ENCODE peak calls at places on chromosomes 3 and 15, in seven cellular contexts. One of them, this sample, is unnamed.

GRCh38 chr15:39874890-39875549 is 45.0 kb downstream of the GPR176 start:
- DNase-seq in transverse colon: peak
- DNase-seq in stomach: peak
- DNase-seq in tibial nerve: peak
- DNase-seq in GM06990: peak
- DNase-seq in hepatocyte: peak
- DNase-seq in nephron progenitor cell: peak
- DNase-seq in this sample: peak

GRCh38 chr15:31216210-31216911 is 110.3 kb upstream of the KLF13 start:
- DNase-seq in transverse colon: peak
- DNase-seq in nephron progenitor cell: peak
- DNase-seq in hepatocyte: peak
- DNase-seq in stomach: peak
- DNase-seq in GM06990: peak
- DNase-seq in tibial nerve: peak
- DNase-seq in this sample: peak

GRCh38 chr3:182139627-182140357 is 428.1 kb downstream of the SOX2 start:
- DNase-seq in GM06990: no peak
- DNase-seq in transverse colon: no peak
- DNase-seq in tibial nerve: no peak
- DNase-seq in stomach: no peak
- DNase-seq in nephron progenitor cell: no peak
- DNase-seq in hepatocyte: peak
- DNase-seq in this sample: no peak

GRCh38 chr3:42226470-42227425 is 39.2 kb downstream of the CCK start:
- DNase-seq in tibial nerve: no peak
- DNase-seq in hepatocyte: no peak
- DNase-seq in nephron progenitor cell: no peak
- DNase-seq in transverse colon: no peak
- DNase-seq in GM06990: no peak
- DNase-seq in stomach: no peak
- DNase-seq in this sample: no peak

GRCh38 chr3:108202834-108203233 is 19.4 kb downstream of the IFT57 start:
- DNase-seq in tibial nerve: no peak
- DNase-seq in stomach: no peak
- DNase-seq in hepatocyte: no peak
- DNase-seq in transverse colon: peak
- DNase-seq in nephron progenitor cell: no peak
- DNase-seq in GM06990: no peak
- DNase-seq in this sample: no peak

GRCh38 chr15:41969851-41970431 is 2.4 kb downstream of the EHD4 start:
- DNase-seq in stomach: peak
- DNase-seq in nephron progenitor cell: no peak
- DNase-seq in hepatocyte: no peak
- DNase-seq in transverse colon: peak
- DNase-seq in tibial nerve: no peak
- DNase-seq in GM06990: peak
- DNase-seq in this sample: no peak

GRCh38 chr3:36707623-36708409 is 56.5 kb downstream of the DCLK3 start:
- DNase-seq in transverse colon: no peak
- DNase-seq in nephron progenitor cell: no peak
- DNase-seq in stomach: no peak
- DNase-seq in GM06990: no peak
- DNase-seq in tibial nerve: no peak
- DNase-seq in hepatocyte: no peak
- DNase-seq in this sample: peak

GRCh38 chr15:50907866-50908208 is 646 bp upstream of the AP4E1 start:
- DNase-seq in GM06990: no peak
- DNase-seq in tibial nerve: peak
- DNase-seq in transverse colon: peak
- DNase-seq in hepatocyte: peak
- DNase-seq in stomach: peak
- DNase-seq in nephron progenitor cell: no peak
- DNase-seq in this sample: peak

GRCh38 chr3:65174713-65175112 is 486.9 kb upstream of the ADAMTS9 start:
- DNase-seq in nephron progenitor cell: no peak
- DNase-seq in transverse colon: no peak
- DNase-seq in hepatocyte: no peak
- DNase-seq in stomach: no peak
- DNase-seq in GM06990: no peak
- DNase-seq in tibial nerve: no peak
- DNase-seq in this sample: no peak

GRCh38 chr3:31815631-31816440 is 165.2 kb downstream of the OSBPL10 start:
- DNase-seq in transverse colon: no peak
- DNase-seq in tibial nerve: no peak
- DNase-seq in nephron progenitor cell: no peak
- DNase-seq in hepatocyte: no peak
- DNase-seq in GM06990: no peak
- DNase-seq in stomach: no peak
- DNase-seq in this sample: no peak

GRCh38 chr3:53109822-53110771 is 20.1 kb downstream of the RFT1 start:
- DNase-seq in transverse colon: peak
- DNase-seq in hepatocyte: peak
- DNase-seq in nephron progenitor cell: no peak
- DNase-seq in stomach: peak
- DNase-seq in GM06990: no peak
- DNase-seq in tibial nerve: peak
- DNase-seq in this sample: peak

GRCh38 chr15:72404356-72404755 is 6.3 kb downstream of the TMEM202 start:
- DNase-seq in transverse colon: no peak
- DNase-seq in hepatocyte: no peak
- DNase-seq in tibial nerve: no peak
- DNase-seq in stomach: no peak
- DNase-seq in GM06990: no peak
- DNase-seq in nephron progenitor cell: no peak
- DNase-seq in this sample: no peak
- TF ChIP-seq CTCF in transverse colon: no peak
- TF ChIP-seq CTCF in hepatocyte: no peak
- TF ChIP-seq CTCF in tibial nerve: no peak
- TF ChIP-seq CTCF in stomach: no peak
- TF ChIP-seq CTCF in GM06990: no peak
- TF ChIP-seq CTCF in nephron progenitor cell: no peak
- TF ChIP-seq CTCF in this sample: no peak

GRCh38 chr3:19471147-19471546 is 322.8 kb downstream of the KCNH8 start:
- DNase-seq in hepatocyte: no peak
- DNase-seq in GM06990: no peak
- DNase-seq in nephron progenitor cell: no peak
- DNase-seq in transverse colon: no peak
- DNase-seq in stomach: no peak
- DNase-seq in tibial nerve: no peak
- DNase-seq in this sample: no peak
- TF ChIP-seq CTCF in hepatocyte: no peak
- TF ChIP-seq CTCF in GM06990: no peak
- TF ChIP-seq CTCF in nephron progenitor cell: no peak
- TF ChIP-seq CTCF in transverse colon: no peak
- TF ChIP-seq CTCF in stomach: no peak
- TF ChIP-seq CTCF in tibial nerve: no peak
- TF ChIP-seq CTCF in this sample: no peak

GRCh38 chr3:16366581-16366980 is 101.6 kb downstream of the OXNAD1 start:
- DNase-seq in hepatocyte: no peak
- DNase-seq in GM06990: no peak
- DNase-seq in nephron progenitor cell: no peak
- DNase-seq in tibial nerve: no peak
- DNase-seq in stomach: no peak
- DNase-seq in transverse colon: no peak
- DNase-seq in this sample: no peak
- TF ChIP-seq CTCF in hepatocyte: no peak
- TF ChIP-seq CTCF in GM06990: peak
- TF ChIP-seq CTCF in nephron progenitor cell: peak
- TF ChIP-seq CTCF in tibial nerve: no peak
- TF ChIP-seq CTCF in stomach: no peak
- TF ChIP-seq CTCF in transverse colon: no peak
- TF ChIP-seq CTCF in this sample: no peak

GRCh38 chr15:89864958-89865739 is 28.6 kb downstream of the AP3S2 start:
- DNase-seq in hepatocyte: no peak
- DNase-seq in nephron progenitor cell: no peak
- DNase-seq in transverse colon: no peak
- DNase-seq in GM06990: no peak
- DNase-seq in tibial nerve: no peak
- DNase-seq in stomach: no peak
- DNase-seq in this sample: no peak
- TF ChIP-seq CTCF in hepatocyte: peak
- TF ChIP-seq CTCF in nephron progenitor cell: no peak
- TF ChIP-seq CTCF in transverse colon: no peak
- TF ChIP-seq CTCF in GM06990: no peak
- TF ChIP-seq CTCF in tibial nerve: no peak
- TF ChIP-seq CTCF in stomach: no peak
- TF ChIP-seq CTCF in this sample: peak